ENCODE peak calls at places on chromosome 13, in five cellular contexts. One of them, this sample, is unnamed.

GRCh38 chr13:111854403-111854802 is 212.5 kb upstream of the SOX1 start:
- DNase-seq in heart left ventricle: no peak
- DNase-seq in body of pancreas: no peak
- DNase-seq in retinal pigment epithelial cell: no peak
- DNase-seq in colonic mucosa: no peak
- DNase-seq in this sample: no peak

GRCh38 chr13:75445717-75446529 is 36.0 kb downstream of the TBC1D4 start:
- DNase-seq in retinal pigment epithelial cell: no peak
- DNase-seq in colonic mucosa: no peak
- DNase-seq in body of pancreas: no peak
- DNase-seq in heart left ventricle: no peak
- DNase-seq in this sample: no peak

GRCh38 chr13:66071608-66072007 is 1158.5 kb downstream of the PCDH9 start:
- DNase-seq in colonic mucosa: no peak
- DNase-seq in retinal pigment epithelial cell: no peak
- DNase-seq in body of pancreas: no peak
- DNase-seq in heart left ventricle: no peak
- DNase-seq in this sample: no peak

GRCh38 chr13:27020415-27020814 is 151.2 kb downstream of the USP12 start:
- DNase-seq in heart left ventricle: no peak
- DNase-seq in body of pancreas: no peak
- DNase-seq in retinal pigment epithelial cell: no peak
- DNase-seq in colonic mucosa: no peak
- DNase-seq in this sample: no peak

GRCh38 chr13:102484329-102484728 is 82.5 kb upstream of the FGF14 start:
- DNase-seq in body of pancreas: no peak
- DNase-seq in colonic mucosa: no peak
- DNase-seq in heart left ventricle: no peak
- DNase-seq in retinal pigment epithelial cell: peak
- DNase-seq in this sample: no peak

GRCh38 chr13:42548731-42549554 is 25.0 kb upstream of the TNFSF11 start:
- DNase-seq in heart left ventricle: no peak
- DNase-seq in colonic mucosa: no peak
- DNase-seq in retinal pigment epithelial cell: no peak
- DNase-seq in body of pancreas: peak
- DNase-seq in this sample: peak

GRCh38 chr13:103044054-103044453 is 22.2 kb downstream of the SLC10A2 start:
- DNase-seq in retinal pigment epithelial cell: no peak
- DNase-seq in colonic mucosa: no peak
- DNase-seq in heart left ventricle: no peak
- DNase-seq in body of pancreas: no peak
- DNase-seq in this sample: no peak

GRCh38 chr13:90868321-90868920 is 479.1 kb upstream of the MIR17HG start:
- DNase-seq in retinal pigment epithelial cell: no peak
- DNase-seq in heart left ventricle: no peak
- DNase-seq in body of pancreas: no peak
- DNase-seq in colonic mucosa: peak
- DNase-seq in this sample: peak

GRCh38 chr13:24842533-24843278 is 78.7 kb downstream of the RNF17 start:
- DNase-seq in retinal pigment epithelial cell: no peak
- DNase-seq in heart left ventricle: no peak
- DNase-seq in colonic mucosa: no peak
- DNase-seq in body of pancreas: no peak
- DNase-seq in this sample: no peak

GRCh38 chr13:112783946-112784500 is 94.2 kb downstream of the ATP11A start:
- DNase-seq in body of pancreas: no peak
- DNase-seq in retinal pigment epithelial cell: no peak
- DNase-seq in colonic mucosa: no peak
- DNase-seq in heart left ventricle: no peak
- DNase-seq in this sample: no peak

GRCh38 chr13:113856716-113857065 is 7.2 kb downstream of the GAS6 start:
- DNase-seq in body of pancreas: peak
- DNase-seq in colonic mucosa: peak
- DNase-seq in heart left ventricle: peak
- DNase-seq in retinal pigment epithelial cell: no peak
- DNase-seq in this sample: no peak
- H3K4me3 ChIP-seq in body of pancreas: no peak
- H3K4me3 ChIP-seq in colonic mucosa: no peak
- H3K4me3 ChIP-seq in heart left ventricle: no peak
- H3K4me3 ChIP-seq in retinal pigment epithelial cell: no peak
- H3K4me3 ChIP-seq in this sample: no peak

GRCh38 chr13:54184576-54184975 is 1156.0 kb downstream of the OLFM4 start:
- DNase-seq in retinal pigment epithelial cell: no peak
- DNase-seq in body of pancreas: no peak
- DNase-seq in heart left ventricle: no peak
- DNase-seq in colonic mucosa: no peak
- DNase-seq in this sample: no peak

GRCh38 chr13:54183728-54184127 is 1155.1 kb downstream of the OLFM4 start:
- DNase-seq in retinal pigment epithelial cell: no peak
- DNase-seq in colonic mucosa: no peak
- DNase-seq in heart left ventricle: no peak
- DNase-seq in body of pancreas: no peak
- DNase-seq in this sample: no peak

GRCh38 chr13:54187461-54187860 is 1158.8 kb downstream of the OLFM4 start:
- DNase-seq in retinal pigment epithelial cell: no peak
- DNase-seq in body of pancreas: no peak
- DNase-seq in colonic mucosa: no peak
- DNase-seq in heart left ventricle: no peak
- DNase-seq in this sample: no peak

GRCh38 chr13:54185101-54185500 is 1156.5 kb downstream of the OLFM4 start:
- DNase-seq in retinal pigment epithelial cell: no peak
- DNase-seq in colonic mucosa: no peak
- DNase-seq in heart left ventricle: no peak
- DNase-seq in body of pancreas: no peak
- DNase-seq in this sample: no peak

GRCh38 chr13:54185785-54186184 is 1157.2 kb downstream of the OLFM4 start:
- DNase-seq in colonic mucosa: no peak
- DNase-seq in retinal pigment epithelial cell: no peak
- DNase-seq in body of pancreas: peak
- DNase-seq in heart left ventricle: no peak
- DNase-seq in this sample: no peak
- TF ChIP-seq CTCF in colonic mucosa: no peak
- TF ChIP-seq CTCF in retinal pigment epithelial cell: peak
- TF ChIP-seq CTCF in body of pancreas: no peak
- TF ChIP-seq CTCF in heart left ventricle: no peak
- TF ChIP-seq CTCF in this sample: no peak

GRCh38 chr13:50152655-50153309 is 137.5 kb downstream of the KCNRG start:
- DNase-seq in body of pancreas: no peak
- DNase-seq in retinal pigment epithelial cell: no peak
- DNase-seq in heart left ventricle: no peak
- DNase-seq in colonic mucosa: no peak
- DNase-seq in this sample: no peak

GRCh38 chr13:50153401-50153800 is 138.2 kb downstream of the KCNRG start:
- DNase-seq in body of pancreas: no peak
- DNase-seq in colonic mucosa: no peak
- DNase-seq in retinal pigment epithelial cell: no peak
- DNase-seq in heart left ventricle: no peak
- DNase-seq in this sample: no peak

GRCh38 chr13:50153888-50154287 is 138.6 kb downstream of the KCNRG start:
- DNase-seq in colonic mucosa: no peak
- DNase-seq in heart left ventricle: no peak
- DNase-seq in body of pancreas: no peak
- DNase-seq in retinal pigment epithelial cell: no peak
- DNase-seq in this sample: no peak

GRCh38 chr13:50149932-50150331 is 134.7 kb downstream of the KCNRG start:
- DNase-seq in body of pancreas: peak
- DNase-seq in retinal pigment epithelial cell: no peak
- DNase-seq in heart left ventricle: no peak
- DNase-seq in colonic mucosa: no peak
- DNase-seq in this sample: no peak

GRCh38 chr13:50152224-50152623 is 137.0 kb downstream of the KCNRG start:
- DNase-seq in heart left ventricle: no peak
- DNase-seq in colonic mucosa: no peak
- DNase-seq in retinal pigment epithelial cell: no peak
- DNase-seq in body of pancreas: no peak
- DNase-seq in this sample: no peak
- H3K4me3 ChIP-seq in heart left ventricle: peak
- H3K4me3 ChIP-seq in colonic mucosa: no peak
- H3K4me3 ChIP-seq in retinal pigment epithelial cell: no peak
- H3K4me3 ChIP-seq in body of pancreas: no peak
- H3K4me3 ChIP-seq in this sample: no peak

DNA sequence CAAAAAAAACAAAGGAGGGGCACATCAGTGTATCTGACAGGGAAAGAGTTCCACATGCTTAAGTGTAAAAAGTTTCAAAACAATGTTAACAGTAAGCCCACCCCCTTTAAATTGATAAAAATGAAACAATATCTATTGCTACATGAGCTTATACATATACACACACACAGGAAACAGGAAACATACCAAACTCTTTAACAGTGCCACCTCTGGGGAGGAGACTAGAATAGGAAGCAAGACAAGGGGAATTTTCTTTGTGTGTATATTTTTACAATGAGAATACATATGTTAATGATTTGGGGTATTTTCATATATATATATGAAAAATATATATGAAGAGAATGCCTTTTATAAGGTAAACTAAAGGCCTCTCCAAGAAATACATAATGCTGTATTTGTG is 44.7 kb downstream of the TPT1 start:
- DNase-seq in heart left ventricle: no peak
- DNase-seq in colonic mucosa: no peak
- DNase-seq in body of pancreas: no peak
- DNase-seq in retinal pigment epithelial cell: no peak
- DNase-seq in this sample: no peak
- TF ChIP-seq CTCF in heart left ventricle: no peak
- TF ChIP-seq CTCF in colonic mucosa: no peak
- TF ChIP-seq CTCF in body of pancreas: no peak
- TF ChIP-seq CTCF in retinal pigment epithelial cell: no peak
- TF ChIP-seq CTCF in this sample: no peak

GRCh38 chr13:99214691-99215090 is 14.0 kb downstream of the UBAC2 start:
- DNase-seq in colonic mucosa: no peak
- DNase-seq in retinal pigment epithelial cell: no peak
- DNase-seq in body of pancreas: no peak
- DNase-seq in heart left ventricle: no peak
- DNase-seq in this sample: no peak

GRCh38 chr13:99215466-99215865 is 14.8 kb downstream of the UBAC2 start:
- DNase-seq in heart left ventricle: peak
- DNase-seq in body of pancreas: no peak
- DNase-seq in retinal pigment epithelial cell: no peak
- DNase-seq in colonic mucosa: no peak
- DNase-seq in this sample: no peak

GRCh38 chr13:99217461-99218101 is 16.9 kb downstream of the UBAC2 start:
- DNase-seq in body of pancreas: no peak
- DNase-seq in retinal pigment epithelial cell: no peak
- DNase-seq in colonic mucosa: no peak
- DNase-seq in heart left ventricle: peak
- DNase-seq in this sample: no peak

GRCh38 chr13:99211421-99212035 is 10.9 kb downstream of the UBAC2 start:
- DNase-seq in retinal pigment epithelial cell: no peak
- DNase-seq in heart left ventricle: no peak
- DNase-seq in body of pancreas: no peak
- DNase-seq in colonic mucosa: no peak
- DNase-seq in this sample: no peak

GRCh38 chr13:99214232-99214631 is 13.6 kb downstream of the UBAC2 start:
- DNase-seq in body of pancreas: no peak
- DNase-seq in retinal pigment epithelial cell: no peak
- DNase-seq in heart left ventricle: no peak
- DNase-seq in colonic mucosa: no peak
- DNase-seq in this sample: no peak
- H3K4me3 ChIP-seq in body of pancreas: no peak
- H3K4me3 ChIP-seq in retinal pigment epithelial cell: no peak
- H3K4me3 ChIP-seq in heart left ventricle: no peak
- H3K4me3 ChIP-seq in colonic mucosa: no peak
- H3K4me3 ChIP-seq in this sample: no peak

DNA sequence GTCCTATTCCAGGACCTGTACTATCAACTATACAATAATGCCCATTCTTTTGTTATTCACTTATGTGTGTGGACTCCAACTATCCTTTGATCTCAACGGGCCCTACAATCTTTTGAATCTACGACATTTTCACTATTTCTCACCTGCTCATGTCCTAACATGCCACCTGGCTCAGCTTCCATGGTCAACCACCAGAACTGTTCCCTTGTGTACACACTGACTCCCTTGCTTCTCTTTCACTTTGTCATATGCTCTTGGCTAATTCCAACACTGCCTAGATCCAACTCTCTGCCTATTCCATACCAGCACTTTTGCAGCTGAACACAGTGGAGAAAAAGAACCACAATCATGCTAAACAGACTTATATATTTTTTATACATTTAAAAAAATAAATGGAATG is 53.1 kb downstream of the MICU2 start:
- DNase-seq in body of pancreas: no peak
- DNase-seq in colonic mucosa: no peak
- DNase-seq in heart left ventricle: no peak
- DNase-seq in retinal pigment epithelial cell: no peak
- DNase-seq in this sample: no peak
- TF ChIP-seq CTCF in body of pancreas: no peak
- TF ChIP-seq CTCF in colonic mucosa: no peak
- TF ChIP-seq CTCF in heart left ventricle: no peak
- TF ChIP-seq CTCF in retinal pigment epithelial cell: no peak
- TF ChIP-seq CTCF in this sample: no peak

This sample was measured in astrocyte of the cerebellum.